ENCODE peak calls at places on chromosomes 7 and 10, in six cellular contexts. G is IMR-90, N is H9, B is mesenchymal stem cell, Z is neuronal stem cell, L is trophoblast cell. R is an unnamed sample.

GRCh38 chr7:155590215-155591023 is 44.1 kb upstream of the CNPY1 start:
- DNase-seq in L (no peak), G (peak; percentile 16), Z (no peak), N (peak; percentile 71), B (peak; percentile 25), R (no peak)

GRCh38 chr7:151251926-151252835 is 3.7 kb upstream of the SMARCD3 start:
- DNase-seq in G (peak; percentile 69), B (peak; percentile 77), N (peak; percentile 64), L (no peak), Z (peak; percentile 61), R (no peak)

GRCh38 chr10:114181971-114182370 is 2.8 kb downstream of the TDRD1 start:
- DNase-seq in Z (no peak), L (no peak), N (no peak), G (no peak), B (no peak), R (no peak)

GRCh38 chr7:13017881-13018280 is 330.4 kb downstream of the ARL4A start:
- DNase-seq in B (no peak), N (no peak), G (no peak), Z (no peak), L (no peak), R (no peak)

GRCh38 chr10:95297402-95297801 is 6.6 kb upstream of the PDLIM1 start:
- DNase-seq in G (no peak), Z (no peak), B (no peak), N (no peak), L (no peak), R (no peak)

GRCh38 chr7:95055295-95055694 is 147.9 kb downstream of the PPP1R9A start:
- DNase-seq in N (no peak), B (no peak), G (no peak), Z (no peak), L (no peak), R (no peak)

GRCh38 chr7:26291699-26292538 is at the start of gene SNX10:
- DNase-seq in G (no peak), Z (peak; percentile 36), B (peak; percentile 22), N (peak; percentile 79), L (peak; percentile 50), R (peak; percentile 41)

GRCh38 chr10:68604441-68604840 is 44.3 kb downstream of the TET1 start:
- DNase-seq in Z (no peak), L (no peak), G (peak; percentile 16), N (no peak), B (no peak), R (no peak)

GRCh38 chr10:62096534-62096933 is 172.1 kb downstream of the RTKN2 start:
- DNase-seq in N (no peak), Z (no peak), L (no peak), B (no peak), G (peak; percentile 68), R (no peak)

GRCh38 chr10:128579280-128579679 is 453.1 kb upstream of the MKI67 start:
- DNase-seq in L (peak; percentile 49), G (no peak), N (no peak), Z (no peak), B (no peak), R (no peak)

GRCh38 chr10:128577958-128578750 is 451.9 kb upstream of the MKI67 start:
- DNase-seq in N (no peak), B (no peak), G (no peak), Z (no peak), L (peak; percentile 79), R (no peak)

GRCh38 chr10:128576916-128577670 is 450.9 kb upstream of the MKI67 start:
- DNase-seq in Z (no peak), B (no peak), L (no peak), G (no peak), N (no peak), R (peak; percentile 19)

GRCh38 chr10:128578766-128579165 is 452.5 kb upstream of the MKI67 start:
- DNase-seq in L (no peak), B (no peak), Z (no peak), G (no peak), N (no peak), R (no peak)

DNA sequence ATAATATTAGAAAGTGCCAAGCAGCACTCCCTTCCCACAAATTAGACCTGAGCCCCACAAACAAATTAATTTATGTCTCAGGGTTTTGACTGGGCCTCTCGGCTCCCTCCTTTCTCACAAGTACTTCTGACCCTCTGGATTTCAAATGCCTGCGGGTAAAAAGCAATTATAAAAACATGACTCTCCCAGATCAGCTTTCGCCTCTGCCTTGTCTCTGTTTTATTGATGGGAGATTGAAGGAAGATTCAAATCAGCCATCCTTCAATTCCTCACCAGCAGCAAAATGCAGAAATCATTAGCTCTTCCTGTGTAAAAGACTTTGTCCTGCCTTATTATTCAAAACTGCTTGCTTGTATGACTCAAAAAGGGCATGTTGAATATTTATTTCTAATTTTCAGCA is 453.7 kb upstream of the MKI67 start:
- DNase-seq in B (no peak), G (no peak), N (no peak), L (no peak), Z (no peak), R (no peak)
- H2BK120ac ChIP-seq in B (no peak overlapping the region), G (no peak overlapping the region), N (no peak overlapping the region), L (no peak overlapping the region), Z (no peak overlapping the region), R (no peak overlapping the region)

DNA sequence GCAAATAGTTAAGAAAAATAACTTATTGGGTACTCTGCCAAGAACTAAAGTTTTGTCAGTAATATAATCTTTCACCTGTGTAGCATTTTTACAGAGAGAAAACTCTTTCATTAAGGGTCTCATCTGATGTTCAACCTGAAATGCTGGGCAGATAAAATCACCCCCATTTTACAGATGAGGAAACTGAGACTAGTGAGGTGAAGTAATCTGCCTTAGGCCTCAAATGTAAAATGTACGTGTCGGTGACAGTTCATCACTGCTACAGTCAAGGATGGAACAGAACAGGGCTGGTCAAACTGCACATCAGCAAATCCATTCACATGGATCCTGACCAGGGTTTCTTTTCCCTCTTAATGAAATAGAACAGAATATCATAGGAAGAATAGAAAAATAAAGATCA is 121.8 kb downstream of the RAPGEF5 start:
- DNase-seq in G (no peak), Z (no peak), N (no peak), L (no peak), B (no peak), R (no peak)
- H4K91ac ChIP-seq in G (no peak overlapping the region), Z (no peak overlapping the region), N (no peak overlapping the region), L (no peak overlapping the region), B (no peak overlapping the region), R (no peak overlapping the region)

GRCh38 chr10:75207079-75207867 is 3.3 kb upstream of the VDAC2 start:
- DNase-seq in G (no peak), L (no peak), N (no peak), B (no peak), Z (no peak), R (no peak)
- H2BK120ac ChIP-seq in G (peak overlapping the region; percentile 68), L (no peak overlapping the region), N (no peak overlapping the region), B (no peak overlapping the region), Z (no peak overlapping the region), R (no peak overlapping the region)

GRCh38 chr7:39324134-39324760 is 242.0 kb upstream of the YAE1 start:
- DNase-seq in N (no peak), Z (no peak), L (no peak), G (no peak), B (no peak), R (no peak)
- H4K91ac ChIP-seq in N (no peak overlapping the region), Z (no peak overlapping the region), L (no peak overlapping the region), G (no peak overlapping the region), B (no peak overlapping the region), R (no peak overlapping the region)

GRCh38 chr10:22042557-22043326 is 39.2 kb upstream of the DNAJC1 start:
- DNase-seq in L (no peak), N (peak; percentile 54), Z (peak; percentile 9), B (no peak), G (no peak), R (no peak)
- H2BK120ac ChIP-seq in L (no peak overlapping the region), N (peak overlapping the region; percentile 77), Z (no peak overlapping the region), B (no peak overlapping the region), G (no peak overlapping the region), R (no peak overlapping the region)

GRCh38 chr7:47804767-47805545 is 143.3 kb downstream of the PKD1L1 start:
- DNase-seq in G (peak; percentile 75), N (no peak), Z (no peak), L (no peak), B (no peak), R (no peak)

GRCh38 chr7:47803029-47803428 is 145.2 kb downstream of the PKD1L1 start:
- DNase-seq in Z (no peak), G (no peak), B (no peak), L (no peak), N (no peak), R (no peak)

GRCh38 chr7:47801423-47801822 is 146.8 kb downstream of the PKD1L1 start:
- DNase-seq in L (no peak), Z (no peak), B (no peak), G (no peak), N (no peak), R (no peak)

GRCh38 chr7:47806701-47807103 is 141.6 kb downstream of the PKD1L1 start:
- DNase-seq in G (no peak), N (no peak), Z (no peak), L (no peak), B (no peak), R (no peak)

GRCh38 chr7:47803846-47804245 is 144.4 kb downstream of the PKD1L1 start:
- DNase-seq in Z (no peak), G (no peak), N (no peak), B (no peak), L (no peak), R (no peak)
- H4K91ac ChIP-seq in Z (no peak overlapping the region), G (peak overlapping the region; percentile 65), N (no peak overlapping the region), B (no peak overlapping the region), L (no peak overlapping the region), R (no peak overlapping the region)

GRCh38 chr7:75881436-75882095 is 2.7 kb downstream of the RHBDD2 start:
- DNase-seq in Z (no peak), L (no peak), N (peak; percentile 54), B (no peak), G (no peak), R (peak; percentile 73)
- H2BK120ac ChIP-seq in Z (no peak overlapping the region), L (no peak overlapping the region), N (no peak overlapping the region), B (no peak overlapping the region), G (no peak overlapping the region), R (no peak overlapping the region)